ENCODE peak calls at places on chromosomes 6 and 20, in nine cellular contexts. J is fibroblast of the aortic adventitia, H is BJ, Q is mesothelial cell of epicardium, B is tibial artery, Y is GM20000, E is A549, N is heart left ventricle, X is cardiac fibroblast. V is an unnamed sample.

GRCh38 chr6:150937126-150937906 is 71.8 kb downstream of the MTHFD1L start:
- DNase-seq in N (no peak), J (peak), Q (no peak), X (peak), B (peak), H (no peak), Y (no peak), E (no peak), V (no peak)

GRCh38 chr6:141335476-141335875 is 797.2 kb upstream of the GJE1 start:
- DNase-seq in N (no peak), Q (no peak), B (no peak), Y (no peak), X (no peak), E (no peak), H (no peak), J (no peak), V (no peak)

GRCh38 chr20:14860410-14860814 is 523.0 kb upstream of the FLRT3 start:
- DNase-seq in H (no peak), J (no peak), E (peak), N (no peak), X (no peak), Q (no peak), Y (no peak), B (no peak), V (no peak)

GRCh38 chr20:58026361-58026760 is 202.1 kb downstream of the ANKRD60 start:
- DNase-seq in E (no peak), Q (no peak), N (no peak), H (no peak), Y (no peak), B (no peak), X (no peak), J (no peak), V (no peak)

GRCh38 chr6:125930810-125931418 is 25.7 kb upstream of the HINT3 start:
- DNase-seq in H (no peak), Y (no peak), Q (no peak), E (no peak), B (no peak), X (no peak), J (no peak), N (no peak), V (no peak)

GRCh38 chr20:32181606-32182005 is 25.9 kb downstream of the PLAGL2 start:
- DNase-seq in E (no peak), J (no peak), X (no peak), H (no peak), Y (no peak), Q (no peak), B (no peak), N (no peak), V (no peak)

GRCh38 chr20:5195655-5196054 is 68.8 kb downstream of the CDS2 start:
- DNase-seq in H (no peak), Q (no peak), N (no peak), X (no peak), J (peak), E (no peak), B (no peak), Y (no peak), V (no peak)

GRCh38 chr6:75288023-75288422 is 3.4 kb upstream of the TMEM30A start:
- DNase-seq in Y (no peak), H (no peak), Q (no peak), E (no peak), B (no peak), J (no peak), X (no peak), N (no peak), V (no peak)

GRCh38 chr6:44805239-44805849 is 417.8 kb downstream of the CDC5L start:
- DNase-seq in J (peak), X (peak), H (peak), N (no peak), Q (no peak), Y (no peak), B (no peak), E (no peak), V (no peak)

GRCh38 chr6:20687494-20687893 is 153.2 kb downstream of the CDKAL1 start:
- DNase-seq in J (no peak), H (no peak), E (no peak), N (no peak), Y (no peak), X (no peak), B (no peak), Q (no peak), V (no peak)

GRCh38 chr6:56381852-56382251 is 134.5 kb upstream of the COL21A1 start:
- DNase-seq in J (no peak), N (no peak), B (no peak), H (peak), X (no peak), Y (no peak), E (no peak), Q (no peak), V (no peak)

GRCh38 chr6:168650686-168651085 is 209.7 kb downstream of the SMOC2 start:
- DNase-seq in E (no peak), H (no peak), X (no peak), Q (no peak), J (no peak), Y (no peak), N (no peak), B (no peak), V (no peak)

GRCh38 chr6:142271476-142271875 is 30.3 kb upstream of the ADGRG6 start:
- DNase-seq in B (no peak), E (no peak), N (no peak), Y (no peak), H (no peak), J (peak), Q (no peak), X (peak), V (no peak)

DNA sequence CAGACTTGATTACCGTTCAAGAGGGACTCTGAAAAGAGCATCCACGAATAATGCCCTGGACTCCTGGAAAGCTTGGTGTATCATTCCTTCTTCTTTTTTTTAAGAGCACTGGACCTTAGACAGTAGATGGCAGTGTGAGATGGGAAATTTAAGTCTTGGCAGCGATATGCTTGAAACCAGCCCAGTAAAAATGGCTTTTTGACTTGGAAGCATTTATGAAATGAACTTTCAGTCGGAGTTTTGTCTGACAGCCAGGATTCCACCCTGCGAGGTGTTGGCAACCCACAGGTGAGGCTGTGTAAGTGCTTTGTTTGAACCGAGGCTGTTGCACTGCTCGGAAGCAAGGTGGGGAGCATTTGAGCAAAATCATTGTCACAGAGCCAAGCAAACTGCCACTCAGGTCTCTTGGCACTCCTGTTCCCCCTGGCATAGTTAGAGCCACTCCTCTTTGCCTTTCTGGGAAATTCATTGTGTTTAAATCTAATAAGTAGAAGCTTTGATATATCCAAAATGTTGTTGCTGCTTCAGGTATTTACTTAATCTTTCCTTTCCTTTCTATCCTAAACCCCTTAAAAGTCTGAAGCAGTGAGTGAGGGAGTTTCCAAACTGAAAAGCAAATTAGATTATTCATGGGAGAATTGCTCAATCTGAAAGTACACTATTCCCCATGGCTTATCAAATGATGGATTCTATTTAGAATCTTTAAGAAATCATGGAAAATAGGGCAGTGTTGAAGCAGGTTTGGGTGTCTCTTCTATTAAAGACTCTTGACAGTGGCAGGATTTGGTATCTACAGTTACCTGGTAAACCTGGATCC is 272.8 kb upstream of the SLC35B3 start:
- DNase-seq in H (peak), J (no peak), E (peak), Y (no peak), X (no peak), Q (no peak), B (no peak), N (no peak), V (no peak)
- TF ChIP-seq CTCF in H (peak), J (no peak), E (peak), Y (no peak), X (no peak), Q (no peak), B (peak), N (peak), V (no peak)

DNA sequence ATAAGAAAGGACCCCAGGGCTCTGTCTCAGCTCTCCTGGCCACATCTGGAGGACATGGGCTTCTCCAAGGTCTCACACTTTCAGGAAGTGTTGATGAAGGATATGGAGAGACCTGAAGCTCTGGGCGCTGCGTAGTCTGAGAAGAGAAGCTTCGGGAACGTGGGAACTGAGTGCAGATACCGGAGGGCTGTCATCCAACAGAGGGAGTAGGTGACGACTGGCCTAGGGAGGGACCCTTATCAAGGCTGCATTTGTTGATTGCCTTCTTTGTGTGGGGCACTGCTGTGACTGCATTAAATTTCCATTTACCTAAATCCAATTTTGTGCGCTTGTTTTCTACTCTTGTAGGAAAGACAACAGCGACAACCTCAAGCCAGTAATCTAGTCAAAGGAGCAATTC is 63.4 kb downstream of the PLG start:
- DNase-seq in E (no peak), B (no peak), Y (no peak), Q (no peak), N (no peak), H (no peak), J (no peak), X (no peak), V (no peak)
- TF ChIP-seq CTCF in E (no peak), B (no peak), Y (no peak), Q (no peak), N (no peak), H (no peak), J (no peak), X (no peak), V (no peak)

GRCh38 chr6:34143884-34144580 is 1.9 kb downstream of the GRM4 start:
- DNase-seq in J (no peak), Y (peak), X (no peak), H (no peak), B (no peak), E (peak), Q (peak), N (no peak), V (peak)
- TF ChIP-seq CTCF in J (no peak), Y (no peak), X (no peak), H (peak), B (no peak), E (peak), Q (no peak), N (no peak), V (no peak)

DNA sequence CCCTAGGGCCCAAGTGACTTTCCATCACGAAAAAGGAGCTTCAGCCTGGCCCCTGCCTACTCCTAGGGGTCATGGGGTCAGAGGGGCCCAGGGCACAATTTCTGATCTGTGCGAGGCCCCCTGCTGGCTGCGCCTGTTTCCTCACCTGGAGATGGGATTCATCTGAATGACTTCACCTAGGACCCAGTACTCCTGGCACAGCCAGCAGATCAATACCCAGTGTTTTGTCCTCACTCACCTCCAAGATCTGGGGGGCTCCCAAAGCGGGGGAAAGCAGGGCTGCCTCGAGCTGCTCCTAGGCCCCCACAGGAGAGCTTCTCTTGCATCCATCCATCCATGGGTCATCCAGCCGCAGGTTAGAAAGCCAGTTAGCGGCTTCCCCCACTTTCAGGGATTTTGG is 33.8 kb downstream of the CD40 start:
- DNase-seq in Y (peak), N (no peak), B (no peak), J (no peak), X (no peak), H (no peak), E (peak), Q (no peak), V (peak)
- TF ChIP-seq CTCF in Y (peak), N (peak), B (peak), J (peak), X (peak), H (peak), E (peak), Q (peak), V (peak)

DNA sequence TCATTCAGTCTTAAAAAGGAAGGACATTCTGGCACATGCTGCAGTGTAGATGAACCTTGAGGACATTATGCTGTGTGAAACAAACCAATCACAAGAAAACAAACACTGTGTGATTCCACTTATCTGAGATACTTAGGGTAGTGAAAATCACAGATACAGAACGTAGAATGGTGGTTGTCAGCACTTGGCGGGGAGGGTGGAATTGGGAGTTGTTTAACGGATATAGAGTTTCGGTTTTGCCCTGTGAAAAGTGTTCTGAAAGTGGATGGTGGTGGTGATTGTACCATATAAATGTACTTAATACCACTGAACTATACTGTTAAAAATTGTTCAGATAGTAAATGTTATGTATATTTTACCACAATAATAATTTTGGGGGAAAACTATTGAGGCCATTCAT is 18.4 kb downstream of the KAT14 start:
- DNase-seq in B (no peak), Y (no peak), N (no peak), H (no peak), X (no peak), J (no peak), Q (no peak), E (no peak), V (no peak)
- TF ChIP-seq CTCF in B (no peak), Y (no peak), N (no peak), H (no peak), X (no peak), J (no peak), Q (no peak), E (no peak), V (no peak)

V was measured in activated CD8-positive, alpha-beta T cell treated with anti-CD3 and anti-CD28 coated beads for 36 hours.